ENCODE peak calls at places on chromosomes 5 and 9, in seven cellular contexts. P, S, B, N, Q, U and O are unnamed samples.

GRCh38 chr9:72622186-72622585 is 100.8 kb downstream of the TMC1 start:
- DNase-seq in S (no peak), P (no peak), Q (no peak), N (no peak), U (no peak), B (no peak), O (no peak)

GRCh38 chr9:76576344-76576743 is 117.4 kb downstream of the GCNT1 start:
- DNase-seq in S (peak), B (no peak), Q (no peak), N (no peak), U (no peak), P (peak), O (no peak)

GRCh38 chr5:51632794-51633193 is 249.5 kb downstream of the ISL1 start:
- DNase-seq in Q (no peak), N (no peak), B (no peak), U (no peak), S (no peak), P (no peak), O (no peak)

GRCh38 chr5:80745490-80745889 is 90.7 kb upstream of the DHFR start:
- DNase-seq in U (no peak), B (no peak), P (no peak), Q (no peak), S (no peak), N (no peak), O (no peak)

GRCh38 chr9:135980926-135981630 is 19.9 kb upstream of the UBAC1 start:
- DNase-seq in S (no peak), N (no peak), Q (no peak), U (no peak), P (no peak), B (no peak), O (no peak)

GRCh38 chr5:93723005-93723404 is 18.4 kb downstream of the POU5F2 start:
- DNase-seq in B (no peak), U (no peak), N (no peak), S (no peak), Q (no peak), P (no peak), O (no peak)

GRCh38 chr9:134879664-134880483 is 736 bp upstream of the FCN2 start:
- DNase-seq in S (no peak), P (no peak), U (no peak), N (no peak), Q (no peak), B (no peak), O (no peak)

GRCh38 chr5:82332889-82333619 is 54.9 kb upstream of the RPS23 start:
- DNase-seq in S (no peak), U (no peak), B (no peak), Q (no peak), N (no peak), P (no peak), O (no peak)

GRCh38 chr5:74016373-74016772 is 390.4 kb downstream of the ARHGEF28 start:
- DNase-seq in N (no peak), S (no peak), U (no peak), P (no peak), Q (no peak), B (no peak), O (no peak)